ENCODE peak calls at places on chromosomes 16 and 17, in eight cellular contexts. L is mucosa of descending colon, I is endothelial cell of umbilical vein, M is AG04449, H is fibroblast of lung, C is endothelial cell, A is heart left ventricle, Y is spleen. O is an unnamed sample.

GRCh38 chr17:80782536-80783427 is 208.9 kb upstream of the CHMP6 start:
- DNase-seq in L (no peak), I (peak; percentile 51), M (no peak), H (peak; percentile 55), C (no peak), A (no peak), Y (no peak), O (no peak)

GRCh38 chr16:88885693-88886253 is 19.3 kb upstream of the PABPN1L start:
- DNase-seq in L (no peak), I (no peak), M (no peak), H (no peak), C (no peak), A (no peak), Y (no peak), O (no peak)

GRCh38 chr17:82242698-82242976 is 13.8 kb downstream of the SLC16A3 start:
- DNase-seq in L (peak; percentile 60), I (no peak), M (no peak), H (no peak), C (no peak), A (no peak), Y (peak; percentile 78), O (no peak)

GRCh38 chr17:4796550-4796915 is 569 bp downstream of the PSMB6 start:
- DNase-seq in L (no peak), I (peak; percentile 56), M (no peak), H (peak; percentile 33), C (peak; percentile 64), A (no peak), Y (no peak), O (no peak)

GRCh38 chr16:88403794-88404581 is 21.2 kb downstream of the ZNF469 start:
- DNase-seq in L (no peak), I (no peak), M (no peak), H (no peak), C (no peak), A (no peak), Y (no peak), O (no peak)

GRCh38 chr16:17481741-17482140 is 11.0 kb upstream of the XYLT1 start:
- DNase-seq in L (no peak), I (no peak), M (no peak), H (no peak), C (no peak), A (no peak), Y (no peak), O (no peak)

GRCh38 chr16:26464576-26465266 is 602.0 kb upstream of the C16orf82 start:
- DNase-seq in L (no peak), I (no peak), M (no peak), H (no peak), C (no peak), A (no peak), Y (no peak), O (no peak)

GRCh38 chr17:63029520-63029919 is 63.5 kb downstream of the TANC2 start:
- DNase-seq in L (no peak), I (peak; percentile 34), M (peak; percentile 34), H (peak; percentile 41), C (no peak), A (no peak), Y (no peak), O (no peak)

GRCh38 chr17:15086776-15087175 is 178.3 kb downstream of the PMP22 start:
- DNase-seq in L (no peak), I (no peak), M (no peak), H (no peak), C (no peak), A (no peak), Y (no peak), O (no peak)

GRCh38 chr16:50067290-50067853 is 1.6 kb downstream of the HEATR3 start:
- DNase-seq in L (no peak), I (peak; percentile 73), M (no peak), H (peak; percentile 69), C (peak; percentile 48), A (no peak), Y (peak; percentile 31), O (no peak)

GRCh38 chr16:74627506-74628220 is 20.7 kb upstream of the GLG1 start:
- DNase-seq in L (no peak), I (no peak), M (no peak), H (peak; percentile 26), C (no peak), A (peak; percentile 44), Y (no peak), O (no peak)

GRCh38 chr16:71895679-71896385 is 501 bp downstream of the IST1 start:
- DNase-seq in L (peak; percentile 71), I (no peak), M (no peak), H (peak; percentile 55), C (peak; percentile 50), A (peak; percentile 56), Y (peak; percentile 92), O (no peak)

GRCh38 chr17:40949406-40949805 is 12.0 kb upstream of the KRT23 start:
- DNase-seq in L (no peak), I (no peak), M (no peak), H (no peak), C (no peak), A (no peak), Y (no peak), O (no peak)

GRCh38 chr17:49616086-49616485 is 40.4 kb downstream of the NXPH3 start:
- DNase-seq in L (no peak), I (no peak), M (no peak), H (no peak), C (no peak), A (no peak), Y (no peak), O (no peak)

GRCh38 chr16:10984509-10984908 is 40.1 kb downstream of the CLEC16A start:
- DNase-seq in L (no peak), I (no peak), M (no peak), H (peak; percentile 89), C (no peak), A (no peak), Y (no peak), O (no peak)

GRCh38 chr17:40726919-40727318 is 23.4 kb upstream of the KRT24 start:
- DNase-seq in L (no peak), I (no peak), M (no peak), H (peak; percentile 21), C (no peak), A (no peak), Y (no peak), O (no peak)

GRCh38 chr17:419073-419735 is 66.6 kb upstream of the RPH3AL start:
- DNase-seq in L (peak; percentile 66), I (no peak), M (no peak), H (no peak), C (no peak), A (no peak), Y (no peak), O (no peak)

GRCh38 chr16:4506450-4506849 is 30.3 kb downstream of the HMOX2 start:
- DNase-seq in L (no peak), I (peak; percentile 77), M (no peak), H (peak; percentile 84), C (peak; percentile 44), A (peak; percentile 66), Y (no peak), O (peak; percentile 53)

GRCh38 chr16:23597003-23597756 is 1.1 kb upstream of the NDUFAB1 start:
- DNase-seq in L (no peak), I (peak; percentile 21), M (no peak), H (no peak), C (peak; percentile 31), A (peak; percentile 41), Y (peak; percentile 78), O (no peak)

GRCh38 chr17:43409131-43409530 is 10.3 kb downstream of the ARL4D start:
- DNase-seq in L (no peak), I (no peak), M (no peak), H (no peak), C (no peak), A (no peak), Y (no peak), O (no peak)

GRCh38 chr17:64291268-64291851 is 28.3 kb upstream of the TEX2 start:
- DNase-seq in L (no peak), I (no peak), M (no peak), H (no peak), C (peak; percentile 27), A (no peak), Y (no peak), O (no peak)

DNA sequence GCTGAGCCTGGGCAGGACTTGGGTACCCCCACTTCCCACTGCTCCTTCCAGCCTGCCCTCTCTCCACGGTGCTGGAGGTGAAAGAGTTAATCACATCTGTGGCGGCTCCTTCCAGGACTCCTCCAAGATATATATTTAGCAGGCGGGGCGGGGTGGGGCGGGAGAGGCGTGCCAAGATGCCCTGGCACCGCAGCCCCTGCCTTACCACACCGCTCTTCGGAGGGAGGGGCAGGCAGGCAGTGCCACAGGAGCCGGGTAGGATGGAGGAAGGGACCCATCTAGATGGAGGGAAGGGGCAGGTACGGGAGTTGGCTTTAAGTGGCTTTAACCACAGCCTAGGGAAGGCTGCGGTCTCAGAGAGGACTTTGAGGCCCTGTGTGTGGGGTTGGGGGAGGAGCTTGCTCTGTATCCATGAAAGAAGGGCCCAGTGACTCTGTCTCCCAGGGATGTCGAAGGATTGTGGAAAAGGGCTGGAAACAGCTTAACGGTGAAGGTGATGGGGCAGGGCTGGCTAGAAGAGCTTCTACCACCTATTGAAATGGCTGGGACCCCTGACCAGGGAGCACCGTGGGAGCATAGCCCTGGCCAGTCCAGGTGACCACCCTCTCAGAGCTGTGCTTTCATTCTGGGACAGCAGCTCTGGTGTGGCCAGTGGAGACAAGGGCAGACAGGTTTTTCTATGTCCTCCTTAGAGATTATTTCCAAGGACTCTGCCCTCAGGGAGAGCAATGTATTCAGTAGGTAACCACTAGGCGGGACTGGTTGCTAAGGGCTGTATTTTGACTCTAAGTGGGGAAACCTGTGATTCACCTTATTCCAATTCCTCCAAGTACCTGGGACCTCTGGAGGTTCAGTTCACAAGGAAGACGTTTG is 13.0 kb downstream of the GPR142 start:
- DNase-seq in L (peak; percentile 71), I (no peak), M (no peak), H (no peak), C (no peak), A (no peak), Y (no peak), O (no peak)
- TF ChIP-seq CTCF in L (no peak), I (no peak), M (no peak), H (no peak), C (no peak), A (no peak), Y (no peak), O (no peak)

GRCh38 chr17:69213059-69213813 is 15.4 kb downstream of the ABCA10 start:
- DNase-seq in L (no peak), I (no peak), M (no peak), H (no peak), C (no peak), A (no peak), Y (no peak), O (no peak)
- TF ChIP-seq CTCF in L (no peak), I (no peak), M (no peak), H (no peak), C (no peak), A (no peak), Y (no peak), O (no peak)

GRCh38 chr17:57906910-57907309 is 48.3 kb downstream of the CUEDC1 start:
- DNase-seq in L (no peak), I (no peak), M (no peak), H (no peak), C (no peak), A (no peak), Y (no peak), O (no peak)
- TF ChIP-seq CTCF in L (no peak), I (no peak), M (no peak), H (no peak), C (peak; percentile 27), A (no peak), Y (no peak), O (peak; percentile 26)

DNA sequence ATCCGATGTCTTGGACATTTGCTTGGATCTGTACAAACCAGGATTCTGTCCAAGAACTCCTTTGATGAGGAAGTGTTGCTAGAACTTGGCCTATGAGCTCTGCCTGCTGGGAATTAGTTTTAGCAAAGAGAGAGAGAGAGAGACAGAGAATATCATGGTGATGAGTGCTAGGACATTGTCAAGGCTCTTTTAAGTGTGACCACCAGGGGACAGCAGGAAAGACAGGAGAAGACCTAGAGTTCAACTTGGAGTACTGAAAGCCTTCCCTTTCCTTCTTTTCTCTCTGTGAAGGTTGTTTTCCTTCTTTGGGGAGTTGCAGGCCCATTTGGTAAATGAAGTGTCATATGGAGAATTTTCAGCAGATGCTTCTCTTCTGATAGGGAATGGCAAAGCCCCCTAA is 389.2 kb upstream of the HSBP1 start:
- DNase-seq in L (no peak), I (no peak), M (no peak), H (no peak), C (no peak), A (no peak), Y (no peak), O (no peak)
- TF ChIP-seq CTCF in L (no peak), I (no peak), M (no peak), H (no peak), C (peak; percentile 22), A (no peak), Y (no peak), O (peak; percentile 6)

O was measured in D721Med.